ENCODE peak calls at places on chromosomes 16 and 17, in four cellular contexts. V, K, M and T are unnamed samples.

GRCh38 chr17:58710948-58711552 is 18.6 kb downstream of the RAD51C start:
- DNase-seq in V (peak), M (peak), K (no peak), T (peak)

GRCh38 chr16:54265558-54266213 is 20.9 kb downstream of the IRX3 start:
- DNase-seq in V (peak), K (no peak), M (no peak), T (no peak)

GRCh38 chr16:88866151-88866920 is at the start of gene PABPN1L:
- DNase-seq in M (no peak), K (no peak), V (no peak), T (no peak)

GRCh38 chr17:69485901-69486643 is 71.6 kb downstream of the MAP2K6 start:
- DNase-seq in V (no peak), K (no peak), M (no peak), T (no peak)

GRCh38 chr17:1574697-1575471 is 12.3 kb upstream of the PITPNA start:
- DNase-seq in K (peak), V (no peak), M (no peak), T (no peak)

GRCh38 chr17:35241520-35241919 is 1.4 kb upstream of the SLFN5 start:
- DNase-seq in V (no peak), K (peak), M (no peak), T (no peak)

GRCh38 chr17:12987120-12987519 is 30.7 kb downstream of the ELAC2 start:
- DNase-seq in V (no peak), M (no peak), K (no peak), T (no peak)

GRCh38 chr17:69761767-69762321 is 313.2 kb upstream of the KCNJ16 start:
- DNase-seq in V (peak), K (no peak), M (no peak), T (peak)

GRCh38 chr17:31550389-31551056 is 159.0 kb downstream of the RAB11FIP4 start:
- DNase-seq in V (no peak), M (no peak), K (no peak), T (no peak)

GRCh38 chr17:33385713-33386112 is 92.6 kb upstream of the ASIC2 start:
- DNase-seq in K (no peak), M (no peak), V (no peak), T (no peak)

GRCh38 chr17:62826956-62827355 is 18.8 kb upstream of the MARCHF10 start:
- DNase-seq in M (no peak), K (no peak), V (no peak), T (no peak)

GRCh38 chr17:33976816-33977215 is 278.3 kb upstream of the CCL2 start:
- DNase-seq in V (no peak), M (no peak), K (no peak), T (no peak)

GRCh38 chr16:27730703-27731220 is 180.8 kb downstream of the KATNIP start:
- DNase-seq in M (no peak), K (peak), V (no peak), T (no peak)

GRCh38 chr17:14552311-14552710 is 251.4 kb downstream of the HS3ST3B1 start:
- DNase-seq in K (no peak), M (no peak), V (no peak), T (no peak)

GRCh38 chr16:89004209-89004831 is 27.3 kb upstream of the CBFA2T3 start:
- DNase-seq in V (peak), M (no peak), K (peak), T (peak)

GRCh38 chr17:69874220-69874670 is 200.8 kb upstream of the KCNJ16 start:
- DNase-seq in K (no peak), M (no peak), V (peak), T (peak)

GRCh38 chr17:76709077-76709950 is 1.5 kb downstream of the MXRA7 start:
- DNase-seq in K (no peak), V (peak), M (peak), T (peak)

GRCh38 chr17:81978901-81979298 is 1.5 kb downstream of the ASPSCR1 start:
- DNase-seq in V (no peak), K (peak), M (no peak), T (no peak)

GRCh38 chr16:75943705-75944514 is 217.6 kb upstream of the CPHXL start:
- DNase-seq in K (no peak), M (no peak), V (no peak), T (no peak)

GRCh38 chr16:64983983-64984382 is 137.9 kb downstream of the CDH11 start:
- DNase-seq in M (no peak), K (no peak), V (peak), T (peak)

GRCh38 chr16:6076631-6077030 is 979.0 kb upstream of the EEF2KMT start:
- DNase-seq in V (no peak), M (no peak), K (no peak), T (no peak)

GRCh38 chr16:23835390-23836077 is at the start of gene PRKCB:
- DNase-seq in M (peak), V (peak), K (peak), T (no peak)

GRCh38 chr16:72947379-72948237 is 100.3 kb downstream of the ZFHX3 start:
- DNase-seq in K (no peak), V (no peak), M (no peak), T (no peak)

GRCh38 chr17:75764711-75765421 is at the start of gene GALK1:
- DNase-seq in K (peak), V (peak), M (peak), T (peak)

GRCh38 chr17:36127199-36127881 is 23.7 kb downstream of the CCL4 start:
- DNase-seq in K (no peak), M (no peak), V (no peak), T (no peak)

DNA sequence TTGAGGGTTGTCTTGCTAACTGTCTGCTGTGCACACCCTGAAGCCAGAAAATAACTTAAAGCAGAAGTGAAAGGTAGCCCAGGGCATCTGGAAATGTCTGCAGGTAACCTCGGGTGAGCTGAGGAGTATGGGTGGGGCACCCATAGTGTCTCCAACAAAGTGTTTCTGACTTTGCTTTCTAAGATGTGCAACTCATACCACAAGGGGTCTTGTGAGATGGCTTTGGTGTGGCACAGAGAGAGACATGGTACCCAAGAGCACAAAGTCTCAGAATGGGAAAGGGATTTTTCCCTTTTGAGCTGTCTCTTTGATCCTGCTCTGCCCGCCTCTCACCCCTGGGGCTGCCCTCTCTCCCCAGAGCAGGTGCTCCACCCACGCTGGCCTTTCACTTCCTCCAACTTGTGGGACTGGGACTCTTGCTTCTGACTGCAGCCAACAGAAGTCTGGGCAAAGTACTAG is 6.9 kb downstream of the CHD9 start:
- DNase-seq in M (no peak), K (peak), V (no peak), T (no peak)
- TF ChIP-seq CTCF in M (no peak), K (no peak), V (no peak), T (no peak)

GRCh38 chr17:44356241-44356640 is 7.4 kb downstream of the FAM171A2 start:
- DNase-seq in M (no peak), K (no peak), V (no peak), T (no peak)

GRCh38 chr17:44355310-44355640 is 8.4 kb downstream of the FAM171A2 start:
- DNase-seq in V (no peak), K (peak), M (no peak), T (no peak)

GRCh38 chr17:44355642-44356099 is 8.0 kb downstream of the FAM171A2 start:
- DNase-seq in M (no peak), K (peak), V (no peak), T (no peak)

GRCh38 chr17:44353656-44354331 is 8.7 kb downstream of the GRN start:
- DNase-seq in M (no peak), K (peak), V (no peak), T (no peak)

GRCh38 chr17:44354582-44355309 is 8.9 kb downstream of the FAM171A2 start:
- DNase-seq in V (no peak), M (no peak), K (no peak), T (no peak)
- TF ChIP-seq CTCF in V (peak), M (no peak), K (no peak), T (peak)

GRCh38 chr17:50957600-50958575 is 91.7 kb upstream of the TOB1 start:
- DNase-seq in K (no peak), V (no peak), M (no peak), T (no peak)

GRCh38 chr17:50955667-50956120 is 89.5 kb upstream of the TOB1 start:
- DNase-seq in K (no peak), M (no peak), V (no peak), T (no peak)

GRCh38 chr17:50955160-50955559 is 89.0 kb upstream of the TOB1 start:
- DNase-seq in K (no peak), V (no peak), M (no peak), T (no peak)

GRCh38 chr17:50956750-50957523 is 90.8 kb upstream of the TOB1 start:
- DNase-seq in V (peak), K (no peak), M (peak), T (peak)

GRCh38 chr17:50956409-50956749 is 90.2 kb upstream of the TOB1 start:
- DNase-seq in M (no peak), K (no peak), V (no peak), T (no peak)
- TF ChIP-seq CTCF in M (no peak), K (no peak), V (no peak), T (no peak)

DNA sequence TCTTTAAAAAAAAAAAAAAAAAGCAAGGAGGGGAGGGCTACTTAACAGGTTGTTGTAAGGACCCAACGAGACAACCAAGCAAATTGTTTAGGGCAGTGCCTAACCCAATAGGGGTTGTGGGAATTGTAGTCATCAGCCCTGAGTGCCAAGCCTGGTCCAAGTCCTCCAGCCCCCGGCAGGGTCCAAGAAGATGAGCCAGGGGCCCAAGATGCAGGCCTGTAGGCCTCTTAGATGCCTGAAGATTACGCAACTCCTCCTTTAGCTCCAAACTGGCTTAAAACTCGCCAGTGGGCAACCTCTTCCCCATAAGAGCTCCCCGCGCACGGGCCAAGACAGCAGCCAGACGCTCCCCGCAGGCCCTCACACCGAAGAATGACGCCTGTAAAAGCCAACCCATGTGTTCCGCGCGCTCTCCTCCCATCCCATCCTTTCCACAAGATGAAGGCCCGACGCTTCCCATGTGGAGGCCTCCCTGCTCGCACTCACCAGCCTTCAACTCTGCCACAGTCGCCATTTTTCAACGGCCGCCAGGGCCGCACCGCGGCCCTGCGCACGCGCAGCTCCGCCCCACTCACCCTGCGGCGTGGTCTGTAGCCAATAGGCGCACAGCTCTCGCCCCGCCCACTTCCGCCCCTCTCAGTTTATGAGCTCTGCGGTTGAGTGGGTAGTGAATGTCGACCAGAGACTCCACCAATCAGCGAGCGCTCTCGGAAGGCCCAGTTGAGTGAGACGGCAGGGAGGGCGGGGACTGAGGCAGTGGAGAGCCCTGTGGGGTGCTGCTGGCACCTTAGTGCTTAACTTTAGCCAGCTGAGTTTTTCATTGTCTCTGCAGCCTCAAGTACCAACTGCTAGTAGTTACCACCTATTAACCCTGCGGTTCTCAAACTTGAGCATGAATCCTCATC is at the start of gene CEP20:
- DNase-seq in K (peak), V (peak), M (peak), T (peak)
- TF ChIP-seq CTCF in K (no peak), V (no peak), M (no peak), T (peak)

GRCh38 chr17:21058098-21058893 is 15.5 kb upstream of the USP22 start:
- DNase-seq in M (no peak), K (no peak), V (peak), T (peak)
- TF ChIP-seq CTCF in M (no peak), K (no peak), V (peak), T (peak)

DNA sequence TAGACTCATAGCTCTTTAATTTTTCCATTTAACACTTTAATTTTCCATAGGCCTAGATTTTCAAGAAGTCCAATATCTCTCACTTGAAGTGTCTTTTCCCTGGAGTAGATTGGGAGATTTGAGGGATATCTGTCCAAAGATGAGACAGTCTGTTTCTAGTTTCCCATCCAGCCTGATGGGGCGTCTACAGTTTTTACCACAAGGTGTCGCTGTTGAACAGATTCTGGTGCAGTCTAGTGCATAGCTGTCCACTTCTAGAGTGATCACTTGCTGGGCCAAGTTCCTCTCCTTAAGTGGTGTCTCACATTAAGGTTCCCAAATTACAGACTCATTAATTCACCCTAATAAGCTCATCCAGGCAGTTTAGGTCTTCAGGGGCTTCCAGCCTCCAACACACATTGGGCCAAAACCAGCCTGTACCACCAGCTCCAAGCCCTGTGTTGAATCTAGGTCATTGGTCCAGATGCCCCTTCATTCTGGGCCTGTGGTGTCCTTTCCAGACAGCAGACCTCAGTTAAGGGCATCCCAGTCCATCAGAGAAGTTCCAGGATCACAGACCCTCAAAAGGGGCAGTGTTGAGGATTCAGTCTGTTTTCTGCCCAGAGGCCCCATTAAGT is 9.4 kb downstream of the SNX20 start:
- DNase-seq in K (no peak), V (peak), M (no peak), T (peak)
- TF ChIP-seq CTCF in K (peak), V (peak), M (peak), T (peak)

GRCh38 chr17:5241861-5242671 is 7.4 kb upstream of the SCIMP start:
- DNase-seq in M (no peak), V (no peak), K (no peak), T (no peak)

GRCh38 chr17:5238333-5238732 is 3.7 kb upstream of the SCIMP start:
- DNase-seq in V (no peak), M (no peak), K (no peak), T (no peak)

GRCh38 chr17:5236871-5237540 is 2.3 kb upstream of the SCIMP start:
- DNase-seq in M (no peak), V (no peak), K (no peak), T (no peak)

GRCh38 chr17:5234645-5235576 is at the start of gene SCIMP:
- DNase-seq in M (no peak), K (no peak), V (no peak), T (no peak)

GRCh38 chr17:5237541-5238016 is 2.9 kb upstream of the SCIMP start:
- DNase-seq in V (peak), M (peak), K (no peak), T (peak)
- TF ChIP-seq CTCF in V (peak), M (peak), K (peak), T (peak)